ENCODE peak calls at places on chromosome 1, in six cellular contexts. One of them, this sample, is unnamed.

GRCh38 chr1:202162418-202163280 is 2.2 kb upstream of the PTPN7 start:
- DNase-seq in NCI-H1092 treated with DMSO at 0.1 percent for 48 hours: no peak
- DNase-seq in sciatic nerve: no peak
- DNase-seq in stimulated activated CD8-positive, alpha-beta memory T cell treated with anti-CD3 and anti-CD28 coated beads, Interleukin-15, amount 100 ng/mL, for 1 hour: no peak
- DNase-seq in NCI-H1105 treated with DMSO at 0.1 percent for 48 hours: no peak
- DNase-seq in activated naive CD4-positive, alpha-beta T cell treated with Interleukin-2 at 50 U/mL for 16 hours: peak; percentile 27
- DNase-seq in this sample: no peak

GRCh38 chr1:174269932-174270651 is 110.8 kb downstream of the RABGAP1L start:
- DNase-seq in NCI-H1105 treated with DMSO at 0.1 percent for 48 hours: no peak
- DNase-seq in sciatic nerve: no peak
- DNase-seq in NCI-H1092 treated with DMSO at 0.1 percent for 48 hours: no peak
- DNase-seq in activated naive CD4-positive, alpha-beta T cell treated with Interleukin-2 at 50 U/mL for 16 hours: no peak
- DNase-seq in stimulated activated CD8-positive, alpha-beta memory T cell treated with anti-CD3 and anti-CD28 coated beads, Interleukin-15, amount 100 ng/mL, for 1 hour: no peak
- DNase-seq in this sample: no peak

GRCh38 chr1:226064816-226065248 is 2.3 kb downstream of the H3-3A start:
- DNase-seq in sciatic nerve: no peak
- DNase-seq in activated naive CD4-positive, alpha-beta T cell treated with Interleukin-2 at 50 U/mL for 16 hours: peak; percentile 46
- DNase-seq in stimulated activated CD8-positive, alpha-beta memory T cell treated with anti-CD3 and anti-CD28 coated beads, Interleukin-15, amount 100 ng/mL, for 1 hour: no peak
- DNase-seq in NCI-H1092 treated with DMSO at 0.1 percent for 48 hours: peak; percentile 61
- DNase-seq in NCI-H1105 treated with DMSO at 0.1 percent for 48 hours: peak; percentile 32
- DNase-seq in this sample: no peak

GRCh38 chr1:224781800-224782199 is 147.7 kb upstream of the DNAH14 start:
- DNase-seq in activated naive CD4-positive, alpha-beta T cell treated with Interleukin-2 at 50 U/mL for 16 hours: no peak
- DNase-seq in NCI-H1092 treated with DMSO at 0.1 percent for 48 hours: no peak
- DNase-seq in stimulated activated CD8-positive, alpha-beta memory T cell treated with anti-CD3 and anti-CD28 coated beads, Interleukin-15, amount 100 ng/mL, for 1 hour: no peak
- DNase-seq in sciatic nerve: no peak
- DNase-seq in NCI-H1105 treated with DMSO at 0.1 percent for 48 hours: no peak
- DNase-seq in this sample: no peak

GRCh38 chr1:192609110-192610079 is 26.6 kb upstream of the RGS13 start:
- DNase-seq in stimulated activated CD8-positive, alpha-beta memory T cell treated with anti-CD3 and anti-CD28 coated beads, Interleukin-15, amount 100 ng/mL, for 1 hour: peak; percentile 13
- DNase-seq in activated naive CD4-positive, alpha-beta T cell treated with Interleukin-2 at 50 U/mL for 16 hours: peak; percentile 46
- DNase-seq in sciatic nerve: peak; percentile 69
- DNase-seq in NCI-H1105 treated with DMSO at 0.1 percent for 48 hours: no peak
- DNase-seq in NCI-H1092 treated with DMSO at 0.1 percent for 48 hours: no peak
- DNase-seq in this sample: no peak

GRCh38 chr1:119531606-119532323 is 24.8 kb downstream of the HSD3B1 start:
- DNase-seq in sciatic nerve: no peak
- DNase-seq in activated naive CD4-positive, alpha-beta T cell treated with Interleukin-2 at 50 U/mL for 16 hours: no peak
- DNase-seq in stimulated activated CD8-positive, alpha-beta memory T cell treated with anti-CD3 and anti-CD28 coated beads, Interleukin-15, amount 100 ng/mL, for 1 hour: no peak
- DNase-seq in NCI-H1105 treated with DMSO at 0.1 percent for 48 hours: no peak
- DNase-seq in NCI-H1092 treated with DMSO at 0.1 percent for 48 hours: no peak
- DNase-seq in this sample: no peak

GRCh38 chr1:101112051-101112770 is 86.6 kb upstream of the DPH5 start:
- DNase-seq in stimulated activated CD8-positive, alpha-beta memory T cell treated with anti-CD3 and anti-CD28 coated beads, Interleukin-15, amount 100 ng/mL, for 1 hour: peak; percentile 38
- DNase-seq in activated naive CD4-positive, alpha-beta T cell treated with Interleukin-2 at 50 U/mL for 16 hours: peak; percentile 58
- DNase-seq in NCI-H1092 treated with DMSO at 0.1 percent for 48 hours: no peak
- DNase-seq in sciatic nerve: no peak
- DNase-seq in NCI-H1105 treated with DMSO at 0.1 percent for 48 hours: no peak
- DNase-seq in this sample: no peak

GRCh38 chr1:225486856-225487255 is 59.0 kb upstream of the LBR start:
- DNase-seq in NCI-H1105 treated with DMSO at 0.1 percent for 48 hours: no peak
- DNase-seq in stimulated activated CD8-positive, alpha-beta memory T cell treated with anti-CD3 and anti-CD28 coated beads, Interleukin-15, amount 100 ng/mL, for 1 hour: no peak
- DNase-seq in activated naive CD4-positive, alpha-beta T cell treated with Interleukin-2 at 50 U/mL for 16 hours: no peak
- DNase-seq in NCI-H1092 treated with DMSO at 0.1 percent for 48 hours: no peak
- DNase-seq in sciatic nerve: no peak
- DNase-seq in this sample: no peak

This sample was measured in kidney epithelial cell.